ENCODE peak calls at places on chromosomes 4 and X, in seven cellular contexts. O is lower leg skin, L is endothelial cell, X is NB4, F is ascending aorta, M is fibroblast of mammary gland, I is HFF-Myc. Z is an unnamed sample.

GRCh38 chrX:108384783-108385182 is 53.4 kb downstream of the COL4A6 start:
- DNase-seq in I (no peak), F (no peak), X (no peak), M (no peak), O (no peak), L (no peak), Z (no peak)

GRCh38 chr4:174592985-174593335 is 70.7 kb upstream of the HPGD start:
- DNase-seq in M (peak), I (no peak), F (no peak), X (peak), L (no peak), O (no peak), Z (no peak)

GRCh38 chrX:120358687-120359086 is 3.2 kb upstream of the ATP1B4 start:
- DNase-seq in I (no peak), L (no peak), F (no peak), O (no peak), X (no peak), M (peak), Z (no peak)

GRCh38 chr4:26765515-26765914 is 95.1 kb upstream of the STIM2 start:
- DNase-seq in I (no peak), X (peak), O (no peak), L (no peak), M (peak), F (no peak), Z (no peak)

GRCh38 chr4:185718578-185719492 is 93.2 kb downstream of the SORBS2 start:
- DNase-seq in M (no peak), X (no peak), F (no peak), O (no peak), L (no peak), I (no peak), Z (no peak)

GRCh38 chrX:12956704-12957541 is 18.0 kb upstream of the TMSB4X start:
- DNase-seq in L (no peak), I (no peak), O (peak), F (peak), X (peak), M (no peak), Z (no peak)

GRCh38 chrX:78650906-78651437 is 8.2 kb downstream of the RTL3 start:
- DNase-seq in I (no peak), X (peak), O (no peak), F (no peak), L (no peak), M (peak), Z (no peak)

GRCh38 chrX:27086221-27086620 is 376.9 kb downstream of the PPP4R3C start:
- DNase-seq in F (no peak), X (no peak), O (no peak), M (no peak), I (no peak), L (no peak), Z (no peak)

GRCh38 chr4:98261291-98262271 is at the start of gene RAP1GDS1:
- DNase-seq in L (no peak), F (peak), M (peak), X (peak), I (peak), O (peak), Z (peak)

GRCh38 chrX:120213438-120214265 is 37.0 kb upstream of the ZBTB33 start:
- DNase-seq in X (peak), O (no peak), I (peak), M (peak), L (peak), F (no peak), Z (no peak)

GRCh38 chr4:173181769-173182374 is 13.3 kb downstream of the GALNT7 start:
- DNase-seq in I (no peak), M (peak), F (no peak), O (no peak), X (no peak), L (no peak), Z (no peak)

GRCh38 chr4:164224871-164225270 is 529.1 kb upstream of the SMIM31 start:
- DNase-seq in M (no peak), O (no peak), I (no peak), L (no peak), X (no peak), F (no peak), Z (no peak)

GRCh38 chr4:123262080-123262479 is 134.5 kb upstream of the SPRY1 start:
- DNase-seq in F (no peak), I (no peak), O (no peak), X (no peak), M (no peak), L (no peak), Z (no peak)

GRCh38 chr4:171049380-171049779 is 763.8 kb upstream of the GALNTL6 start:
- DNase-seq in L (no peak), I (no peak), X (no peak), M (no peak), F (no peak), O (no peak), Z (no peak)

GRCh38 chr4:6267573-6267972 is 2.1 kb upstream of the WFS1 start:
- DNase-seq in M (no peak), I (no peak), O (no peak), X (peak), L (no peak), F (no peak), Z (no peak)

GRCh38 chr4:88587285-88587684 is 5.0 kb upstream of the HERC3 start:
- DNase-seq in X (no peak), F (no peak), O (no peak), L (no peak), M (no peak), I (no peak), Z (no peak)

GRCh38 chr4:81164623-81165416 is 50.2 kb downstream of the PRKG2 start:
- DNase-seq in I (no peak), F (no peak), X (no peak), O (no peak), M (peak), L (no peak), Z (no peak)

GRCh38 chrX:101051153-101051548 is 760 bp downstream of the TRMT2B start:
- DNase-seq in I (no peak), F (no peak), O (no peak), X (no peak), M (no peak), L (no peak), Z (no peak)

GRCh38 chr4:188941524-188942109 is 802.4 kb downstream of the TRIML1 start:
- DNase-seq in M (peak), F (no peak), O (no peak), X (no peak), L (no peak), I (peak), Z (no peak)

GRCh38 chrX:36909584-36909983 is 98.6 kb upstream of the FAM47C start:
- DNase-seq in I (no peak), X (no peak), L (peak), F (no peak), O (no peak), M (peak), Z (no peak)

GRCh38 chrX:101986571-101986970 is 54.7 kb upstream of the ZMAT1 start:
- DNase-seq in L (no peak), X (no peak), M (no peak), O (no peak), I (no peak), F (no peak), Z (no peak)

GRCh38 chr4:119536572-119537528 is 91.8 kb downstream of the PDE5A start:
- DNase-seq in I (no peak), L (no peak), X (no peak), F (no peak), O (no peak), M (peak), Z (no peak)

GRCh38 chrX:135421537-135421931 is 210 bp upstream of the SMIM10L2A start:
- DNase-seq in M (peak), L (peak), I (peak), O (peak), X (peak), F (peak), Z (peak)

GRCh38 chrX:46683023-46683422 is 75.9 kb downstream of the SLC9A7 start:
- DNase-seq in I (no peak), O (no peak), L (no peak), M (no peak), F (no peak), X (no peak), Z (no peak)

GRCh38 chr4:153040677-153041076 is 104.6 kb downstream of the FHDC1 start:
- DNase-seq in M (no peak), F (no peak), I (no peak), O (no peak), L (no peak), X (no peak), Z (no peak)

GRCh38 chr4:106126062-106126461 is 189.9 kb downstream of the TBCK start:
- DNase-seq in I (no peak), F (no peak), X (no peak), M (no peak), O (no peak), L (no peak), Z (no peak)

GRCh38 chr4:67687639-67688038 is 13.3 kb downstream of the UBA6 start:
- DNase-seq in F (no peak), X (no peak), L (no peak), I (no peak), M (peak), O (no peak), Z (no peak)

GRCh38 chr4:28462766-28463165 is 1602.1 kb downstream of the STIM2 start:
- DNase-seq in L (no peak), M (peak), I (no peak), F (no peak), X (no peak), O (no peak), Z (no peak)
- TF ChIP-seq CTCF in L (no peak), M (peak), I (no peak), F (no peak), X (no peak), O (no peak), Z (no peak)

GRCh38 chr4:158170691-158171455 is 2.0 kb downstream of the GASK1B start:
- DNase-seq in M (peak), X (no peak), I (no peak), O (peak), L (no peak), F (peak), Z (peak)
- TF ChIP-seq CTCF in M (peak), X (peak), I (peak), O (no peak), L (peak), F (peak), Z (peak)

DNA sequence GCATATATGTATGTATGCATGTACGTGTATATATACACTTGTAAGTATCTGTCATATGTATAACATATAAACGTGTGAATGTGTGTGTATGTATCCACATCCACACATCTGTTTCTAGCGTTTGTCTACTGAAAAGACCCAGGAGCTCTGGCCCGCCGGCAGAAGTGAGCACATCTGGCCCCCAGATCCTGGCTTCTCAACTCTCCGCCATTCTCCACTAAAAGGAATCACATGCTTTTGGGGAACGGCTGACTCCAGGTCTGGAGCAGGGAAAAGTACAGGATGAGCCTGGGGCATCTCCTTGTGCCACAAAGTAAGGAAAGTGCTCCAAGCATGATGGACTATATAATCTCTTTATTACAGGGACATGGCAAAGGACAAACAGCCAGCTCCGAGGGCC is 143.7 kb downstream of the AFAP1 start:
- DNase-seq in M (no peak), I (no peak), O (no peak), L (no peak), F (no peak), X (no peak), Z (no peak)
- TF ChIP-seq CTCF in M (no peak), I (no peak), O (no peak), L (no peak), F (no peak), X (no peak), Z (no peak)

DNA sequence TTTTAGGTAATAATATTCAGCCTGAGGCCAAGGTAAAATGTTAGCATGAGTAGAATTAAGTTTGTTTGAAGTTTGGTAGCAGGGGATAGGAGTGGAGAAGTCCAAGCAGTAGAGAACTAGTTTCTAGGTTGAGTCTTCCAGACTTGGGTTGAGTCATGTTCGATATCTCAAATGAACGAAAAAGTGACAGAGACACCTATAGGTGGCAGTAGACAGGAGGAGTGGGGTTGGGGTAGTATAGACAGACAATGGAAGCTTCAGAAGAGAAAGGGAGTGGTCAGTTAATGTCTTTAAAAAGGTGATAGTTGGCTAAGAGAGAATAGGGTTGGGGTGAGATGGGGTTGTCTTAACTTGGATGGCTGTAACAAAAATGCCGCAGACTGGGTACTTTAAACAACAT is 58.7 kb upstream of the EMCN start:
- DNase-seq in M (no peak), O (no peak), F (no peak), X (peak), I (no peak), L (no peak), Z (no peak)
- TF ChIP-seq CTCF in M (no peak), O (no peak), F (no peak), X (peak), I (no peak), L (no peak), Z (no peak)

GRCh38 chr4:48015216-48015615 is 1.3 kb downstream of the CNGA1 start:
- DNase-seq in X (no peak), L (no peak), F (no peak), O (no peak), M (no peak), I (no peak), Z (no peak)

GRCh38 chr4:48018112-48018511 is 1.5 kb downstream of the NIPAL1 start:
- DNase-seq in F (no peak), X (no peak), I (no peak), M (no peak), L (no peak), O (no peak), Z (no peak)

GRCh38 chr4:48017108-48017527 is 546 bp downstream of the NIPAL1 start:
- DNase-seq in L (peak), I (no peak), F (peak), O (peak), X (peak), M (peak), Z (peak)

GRCh38 chr4:48015678-48016077 is 803 bp downstream of the CNGA1 start:
- DNase-seq in L (no peak), F (no peak), M (no peak), X (no peak), O (no peak), I (no peak), Z (no peak)

GRCh38 chr4:48016141-48017107 is at the start of the genes CNGA1 and NIPAL1:
- DNase-seq in F (peak), O (peak), M (peak), L (peak), I (no peak), X (peak), Z (peak)
- TF ChIP-seq CTCF in F (peak), O (no peak), M (peak), L (no peak), I (peak), X (peak), Z (no peak)

DNA sequence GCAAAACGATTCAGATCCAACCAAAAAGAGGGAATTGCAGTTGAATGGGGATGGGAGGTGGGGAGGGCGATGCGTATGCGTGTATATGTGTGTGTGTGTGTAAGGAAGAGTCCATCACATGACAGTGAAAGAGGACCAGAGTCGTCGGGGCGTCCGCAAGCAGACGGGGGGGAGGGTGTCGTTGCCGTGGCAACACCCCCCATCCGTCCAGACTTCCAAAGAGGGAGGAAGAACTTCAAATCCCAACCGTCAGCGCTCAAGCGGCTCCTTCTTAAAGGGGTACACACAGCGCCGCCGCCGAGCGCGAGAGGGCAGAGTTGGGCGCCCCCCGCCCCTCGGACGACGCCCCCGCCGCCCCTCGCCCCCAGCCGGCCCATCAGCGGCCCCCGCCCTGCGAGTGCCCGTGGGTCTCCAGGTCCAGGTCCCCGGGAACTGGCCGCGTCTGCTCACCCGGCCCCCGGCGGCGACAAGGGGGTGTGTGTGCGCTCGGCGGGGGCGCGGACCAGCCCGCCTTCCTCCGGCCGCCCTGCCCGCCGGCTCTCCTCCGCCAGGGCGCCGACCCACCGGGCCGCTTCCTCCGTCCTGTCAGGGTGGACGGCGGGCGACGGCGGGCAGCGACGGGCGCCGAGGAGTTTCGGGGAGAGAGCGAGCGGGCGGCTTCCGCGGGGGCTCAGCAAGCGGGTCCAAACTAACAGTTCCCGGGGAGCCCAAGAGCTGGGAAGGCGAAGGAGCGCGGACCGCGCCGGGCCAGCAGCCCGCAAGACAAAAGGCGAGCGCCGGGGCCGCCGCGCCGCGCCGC is 685 bp downstream of the LCORL start:
- DNase-seq in M (peak), F (peak), I (peak), L (peak), O (peak), X (peak), Z (peak)
- TF ChIP-seq CTCF in M (no peak), F (no peak), I (no peak), L (no peak), O (no peak), X (no peak), Z (no peak)

GRCh38 chr4:42953316-42953715 is 60.8 kb downstream of the GRXCR1 start:
- DNase-seq in L (no peak), I (no peak), M (no peak), F (no peak), X (no peak), O (no peak), Z (no peak)

GRCh38 chr4:42954925-42955669 is 62.6 kb downstream of the GRXCR1 start:
- DNase-seq in I (no peak), L (no peak), F (no peak), X (no peak), O (no peak), M (no peak), Z (no peak)
- TF ChIP-seq CTCF in I (no peak), L (no peak), F (no peak), X (no peak), O (no peak), M (no peak), Z (no peak)

DNA sequence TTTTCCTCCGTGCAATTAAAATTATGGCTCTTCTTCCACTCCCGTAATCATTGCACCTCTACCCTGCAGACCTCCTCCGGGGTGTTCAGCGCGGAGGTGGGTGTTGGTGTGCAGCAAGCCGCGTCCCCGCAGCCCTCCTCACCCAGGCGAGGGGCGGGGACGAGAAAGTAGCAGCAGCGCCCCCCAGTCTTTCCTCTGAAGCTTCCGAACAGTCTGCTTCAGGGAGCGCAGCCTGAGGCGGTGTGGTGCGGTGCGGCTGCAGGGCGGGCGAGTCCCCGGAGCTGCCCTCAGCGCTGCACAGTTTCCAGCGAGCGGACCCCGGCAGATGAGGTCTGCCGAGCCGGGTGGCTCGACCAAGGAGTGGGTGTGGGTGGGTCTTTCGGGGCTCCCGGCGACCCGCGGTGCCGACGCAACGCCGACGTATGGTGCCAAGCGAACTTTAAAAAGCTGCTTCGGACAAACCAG is at the start of gene FRAS1:
- DNase-seq in X (no peak), O (peak), F (no peak), L (peak), I (peak), M (peak), Z (no peak)
- TF ChIP-seq CTCF in X (no peak), O (no peak), F (no peak), L (no peak), I (no peak), M (no peak), Z (no peak)

GRCh38 chrX:123756320-123756719 is 23.5 kb upstream of the THOC2 start:
- DNase-seq in X (no peak), M (peak), O (no peak), I (no peak), L (no peak), F (no peak), Z (no peak)

GRCh38 chrX:123749643-123750042 is 16.8 kb upstream of the THOC2 start:
- DNase-seq in X (no peak), O (no peak), I (no peak), M (peak), F (no peak), L (no peak), Z (no peak)

GRCh38 chrX:123755107-123755506 is 22.3 kb upstream of the THOC2 start:
- DNase-seq in F (no peak), I (no peak), L (no peak), X (no peak), O (no peak), M (no peak), Z (no peak)

GRCh38 chrX:123753656-123754350 is 21.0 kb upstream of the THOC2 start:
- DNase-seq in F (no peak), I (no peak), O (no peak), M (no peak), X (no peak), L (no peak), Z (no peak)
- TF ChIP-seq CTCF in F (no peak), I (no peak), O (no peak), M (no peak), X (no peak), L (no peak), Z (no peak)

Z was measured in breast epithelium.